ENCODE peak calls at places on chromosomes 6 and 20, in seven cellular contexts. Z is transverse colon, W is lung, A is HFFc6, C is MM.1S, J is A549, Y is lower lobe of right lung. D is an unnamed sample.

GRCh38 chr6:2765896-2766766 is 938 bp downstream of the WRNIP1 start:
- DNase-seq in Z (peak), W (peak), A (peak), C (peak), J (peak), Y (peak), D (peak)

GRCh38 chr20:61533231-61533631 is 281.2 kb downstream of the CDH4 start:
- DNase-seq in Z (no peak), W (no peak), A (no peak), C (no peak), J (no peak), Y (no peak), D (no peak)

GRCh38 chr20:63574156-63574828 is at the start of gene HELZ2:
- DNase-seq in Z (peak), W (peak), A (peak), C (peak), J (peak), Y (peak), D (peak)

GRCh38 chr20:61126369-61127195 is 125.5 kb upstream of the CDH4 start:
- DNase-seq in Z (no peak), W (no peak), A (no peak), C (no peak), J (no peak), Y (no peak), D (no peak)

GRCh38 chr6:35602133-35602946 is 86.4 kb downstream of the FKBP5 start:
- DNase-seq in Z (no peak), W (no peak), A (peak), C (no peak), J (no peak), Y (no peak), D (no peak)

GRCh38 chr20:25310268-25310920 is 62.5 kb downstream of the PYGB start:
- DNase-seq in Z (peak), W (peak), A (peak), C (peak), J (peak), Y (peak), D (peak)

GRCh38 chr6:143160008-143160407 is 99.3 kb downstream of the AIG1 start:
- DNase-seq in Z (no peak), W (no peak), A (no peak), C (no peak), J (no peak), Y (no peak), D (no peak)

GRCh38 chr6:43074847-43075741 is 1.0 kb upstream of the PTK7 start:
- DNase-seq in Z (no peak), W (peak), A (no peak), C (no peak), J (no peak), Y (no peak), D (no peak)

GRCh38 chr6:151616091-151616513 is 122.3 kb downstream of the CCDC170 start:
- DNase-seq in Z (no peak), W (no peak), A (no peak), C (no peak), J (no peak), Y (no peak), D (no peak)

GRCh38 chr6:3915076-3915791 is 66.1 kb downstream of the FAM50B start:
- DNase-seq in Z (no peak), W (no peak), A (no peak), C (peak), J (no peak), Y (no peak), D (no peak)

GRCh38 chr6:38259736-38260135 is 380.0 kb downstream of the BTBD9 start:
- DNase-seq in Z (no peak), W (no peak), A (peak), C (no peak), J (no peak), Y (no peak), D (no peak)

GRCh38 chr20:53829086-53829703 is 235.6 kb upstream of the ZNF217 start:
- DNase-seq in Z (no peak), W (no peak), A (peak), C (no peak), J (peak), Y (no peak), D (no peak)

GRCh38 chr20:56636701-56637100 is 7.6 kb downstream of the TFAP2C start:
- DNase-seq in Z (no peak), W (no peak), A (peak), C (no peak), J (peak), Y (no peak), D (no peak)

GRCh38 chr20:45268531-45268930 is 14.2 kb upstream of the SLPI start:
- DNase-seq in Z (no peak), W (no peak), A (peak), C (no peak), J (no peak), Y (no peak), D (no peak)

GRCh38 chr20:46661659-46662058 is 10.4 kb upstream of the SLC13A3 start:
- DNase-seq in Z (no peak), W (no peak), A (no peak), C (no peak), J (no peak), Y (no peak), D (no peak)

GRCh38 chr20:1792274-1792673 is 102.9 kb upstream of the SIRPA start:
- DNase-seq in Z (no peak), W (no peak), A (no peak), C (no peak), J (no peak), Y (no peak), D (no peak)

GRCh38 chr6:84554069-84554468 is 210.3 kb downstream of the TBX18 start:
- DNase-seq in Z (no peak), W (no peak), A (no peak), C (no peak), J (no peak), Y (no peak), D (no peak)

GRCh38 chr20:856361-856775 is 22.9 kb downstream of the FAM110A start:
- DNase-seq in Z (no peak), W (no peak), A (peak), C (no peak), J (peak), Y (peak), D (no peak)

GRCh38 chr6:37004044-37004984 is 1.1 kb upstream of the FGD2 start:
- DNase-seq in Z (no peak), W (no peak), A (no peak), C (no peak), J (no peak), Y (no peak), D (peak)

GRCh38 chr6:52523363-52524207 is 53.3 kb downstream of the TRAM2 start:
- DNase-seq in Z (no peak), W (no peak), A (no peak), C (no peak), J (no peak), Y (no peak), D (no peak)

GRCh38 chr20:3235661-3236324 is 3.2 kb downstream of the SLC4A11 start:
- DNase-seq in Z (no peak), W (no peak), A (no peak), C (no peak), J (peak), Y (no peak), D (no peak)

GRCh38 chr6:90343581-90343980 is 46.9 kb upstream of the BACH2 start:
- DNase-seq in Z (no peak), W (no peak), A (peak), C (no peak), J (no peak), Y (no peak), D (no peak)

GRCh38 chr6:85684809-85685171 is 42.1 kb upstream of the SYNCRIP start:
- DNase-seq in Z (no peak), W (no peak), A (no peak), C (no peak), J (no peak), Y (no peak), D (no peak)

GRCh38 chr6:42407379-42407778 is 44.3 kb downstream of the TRERF1 start:
- DNase-seq in Z (no peak), W (no peak), A (peak), C (no peak), J (no peak), Y (no peak), D (no peak)

GRCh38 chr6:85455627-85456026 is 5.7 kb downstream of the NT5E start:
- DNase-seq in Z (no peak), W (no peak), A (no peak), C (no peak), J (no peak), Y (no peak), D (no peak)

GRCh38 chr20:21006611-21007010 is 99.5 kb downstream of the LINC00237 start:
- DNase-seq in Z (no peak), W (no peak), A (no peak), C (no peak), J (no peak), Y (no peak), D (no peak)

GRCh38 chr20:17499041-17499440 is 32.1 kb downstream of the BFSP1 start:
- DNase-seq in Z (no peak), W (no peak), A (peak), C (no peak), J (no peak), Y (no peak), D (no peak)

GRCh38 chr6:71621918-71622519 is 264.3 kb upstream of the RIMS1 start:
- DNase-seq in Z (no peak), W (no peak), A (no peak), C (no peak), J (no peak), Y (no peak), D (no peak)
- TF ChIP-seq CTCF in Z (no peak), W (no peak), A (peak), C (peak), J (peak), Y (peak), D (no peak)

GRCh38 chr20:24160563-24161355 is 172.2 kb upstream of the GGTLC1 start:
- DNase-seq in Z (peak), W (peak), A (peak), C (peak), J (peak), Y (no peak), D (no peak)
- TF ChIP-seq CTCF in Z (peak), W (peak), A (peak), C (peak), J (peak), Y (peak), D (peak)

DNA sequence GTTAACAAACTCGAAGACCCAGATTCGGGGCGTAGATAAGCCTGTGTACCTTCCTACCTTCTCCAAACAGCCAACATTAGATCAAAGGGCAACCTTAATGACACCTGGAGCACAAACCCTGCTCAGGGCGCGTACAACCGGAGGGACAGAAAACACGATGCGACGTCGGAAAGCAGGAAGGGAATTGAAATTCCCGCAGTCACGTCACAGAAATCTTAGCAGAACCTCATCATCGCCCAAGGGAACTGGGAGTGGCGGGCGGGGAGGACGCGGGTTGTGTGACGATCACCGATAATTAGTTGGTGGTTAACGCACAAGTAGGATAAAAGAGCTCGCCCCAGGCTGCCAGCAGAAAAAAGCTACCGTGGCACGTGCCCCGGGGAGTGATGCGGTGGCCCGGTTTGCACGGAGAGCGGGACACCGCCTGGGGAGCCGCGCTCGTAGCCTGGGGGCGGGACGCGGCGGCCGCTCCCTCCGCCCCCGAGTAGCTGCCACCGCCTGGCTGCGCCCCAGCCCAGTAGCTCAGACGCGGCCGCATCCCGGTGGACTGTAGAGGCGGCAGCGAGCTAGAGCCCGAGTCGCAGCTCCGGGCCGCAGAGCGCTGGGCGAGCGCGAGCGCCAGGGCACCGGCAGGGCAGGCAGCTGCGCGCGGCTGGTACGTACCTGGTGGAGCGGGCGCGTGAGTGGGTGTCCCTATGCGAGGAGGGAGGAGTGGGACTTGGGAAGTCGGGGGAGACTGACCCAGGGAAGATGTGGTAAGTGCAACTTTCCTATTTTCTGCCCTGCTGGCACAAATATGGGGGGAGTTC is at the start of gene PKIB:
- DNase-seq in Z (peak), W (peak), A (peak), C (peak), J (peak), Y (peak), D (peak)
- TF ChIP-seq CTCF in Z (no peak), W (no peak), A (peak), C (peak), J (peak), Y (peak), D (peak)

GRCh38 chr6:75932067-75932466 is 140.4 kb downstream of the IMPG1 start:
- DNase-seq in Z (no peak), W (no peak), A (no peak), C (no peak), J (no peak), Y (no peak), D (peak)
- TF ChIP-seq CTCF in Z (no peak), W (no peak), A (peak), C (peak), J (peak), Y (no peak), D (peak)

GRCh38 chr6:89299451-89299850 is 15.6 kb downstream of the GABRR2 start:
- DNase-seq in Z (no peak), W (no peak), A (no peak), C (no peak), J (no peak), Y (no peak), D (no peak)
- TF ChIP-seq CTCF in Z (no peak), W (no peak), A (peak), C (peak), J (no peak), Y (no peak), D (peak)

DNA sequence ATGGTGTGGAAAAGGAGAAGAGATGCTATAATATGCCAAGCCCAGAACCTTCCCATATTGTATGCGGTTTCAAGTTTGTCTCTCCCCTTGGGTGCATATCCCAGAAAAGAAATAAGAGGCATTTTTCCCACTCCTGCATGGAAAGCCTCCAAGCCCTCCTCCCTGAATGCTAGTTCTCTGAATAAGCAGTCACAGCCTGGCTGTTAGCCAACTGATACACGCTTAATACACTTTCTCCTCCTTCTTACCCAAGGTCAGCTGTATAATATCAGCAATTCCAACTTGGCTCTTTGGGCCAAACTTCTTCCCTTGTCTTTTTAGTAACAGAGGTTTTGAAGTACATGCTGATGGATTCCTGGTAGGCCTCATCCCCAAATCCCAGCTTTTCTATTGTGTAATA is 440.1 kb downstream of the EPHA7 start:
- DNase-seq in Z (no peak), W (no peak), A (no peak), C (no peak), J (no peak), Y (no peak), D (no peak)
- TF ChIP-seq CTCF in Z (no peak), W (no peak), A (no peak), C (no peak), J (no peak), Y (no peak), D (no peak)

DNA sequence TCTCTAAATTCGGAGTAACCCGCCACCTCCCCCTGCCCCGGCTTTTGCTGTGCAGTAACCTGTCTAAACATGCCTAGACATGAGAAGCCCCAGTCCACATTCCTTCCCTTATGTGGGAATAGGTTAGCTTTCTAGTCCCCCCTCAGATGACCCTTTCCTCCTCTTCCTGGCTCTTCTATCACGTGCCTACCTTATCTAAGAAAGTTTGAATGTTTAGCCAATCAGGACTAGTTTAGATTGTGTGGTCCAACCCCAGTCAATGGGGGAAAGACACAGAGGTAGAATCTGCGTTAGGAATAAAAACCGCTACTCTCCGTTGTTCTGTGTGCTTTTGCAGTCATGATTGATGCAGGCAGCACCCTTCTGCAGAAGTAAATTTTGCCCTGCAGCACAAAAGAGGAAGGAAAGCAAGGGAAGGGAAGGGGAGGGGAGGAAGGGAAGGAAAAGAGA is 69.0 kb upstream of the CD93 start:
- DNase-seq in Z (no peak), W (no peak), A (no peak), C (no peak), J (no peak), Y (peak), D (no peak)
- TF ChIP-seq CTCF in Z (no peak), W (no peak), A (no peak), C (no peak), J (no peak), Y (no peak), D (no peak)

DNA sequence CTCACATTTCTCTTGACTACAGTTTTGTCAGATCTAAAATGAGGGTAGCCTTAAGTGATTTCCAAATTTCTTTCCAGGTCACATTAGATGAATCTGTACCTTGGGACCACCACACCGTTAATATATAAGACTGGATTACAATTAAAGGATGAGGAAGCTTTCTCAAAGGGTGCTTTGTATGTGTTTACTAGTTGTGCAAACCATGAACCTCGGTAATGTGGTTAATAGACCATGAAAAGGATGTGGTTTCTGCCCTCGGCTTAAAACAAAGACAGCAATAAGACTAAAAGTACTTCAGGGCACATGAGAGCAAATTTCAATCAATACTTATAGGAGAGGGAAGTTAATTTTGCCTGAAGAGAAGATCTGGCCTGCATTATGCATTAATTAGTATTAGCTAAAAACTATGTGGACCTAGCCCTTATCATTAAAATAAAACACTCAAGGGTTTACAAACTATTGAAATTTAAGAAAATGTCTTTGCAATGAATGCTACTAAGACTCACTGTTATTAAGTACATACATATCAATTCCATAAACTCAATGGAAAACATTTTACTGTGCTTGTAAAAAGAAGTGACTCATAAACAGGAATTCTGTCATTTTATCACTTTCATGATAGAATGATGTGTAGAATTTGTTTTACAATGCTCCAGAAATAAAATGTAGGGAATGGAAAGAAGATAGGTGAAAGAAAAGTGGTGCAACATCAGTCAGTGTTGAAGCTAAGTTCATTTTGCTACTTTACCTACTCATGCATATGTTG is 936 bp upstream of the TMX4 start:
- DNase-seq in Z (no peak), W (no peak), A (no peak), C (peak), J (no peak), Y (no peak), D (peak)
- TF ChIP-seq CTCF in Z (no peak), W (no peak), A (no peak), C (no peak), J (no peak), Y (no peak), D (no peak)